ENCODE peak calls at places on chromosomes 5 and 9, in seven cellular contexts. A is C1 segment of cervical spinal cord; K is bronchial epithelial cell; G is activated CD4-positive, alpha-beta T cell treated with anti-CD3 and anti-CD28 coated beads for 36 hours; X is NCI-H2107; I is adipocyte; E is GM06990. Y is an unnamed sample.

GRCh38 chr9:96217358-96217755 is 84.6 kb downstream of the HSD17B3 start:
- DNase-seq in A (no peak), K (no peak), G (no peak), X (no peak), I (no peak), E (no peak), Y (no peak)

GRCh38 chr9:137064027-137064879 is 6.1 kb downstream of the SAPCD2 start:
- DNase-seq in A (no peak), K (no peak), G (peak), X (no peak), I (peak), E (peak), Y (peak)

GRCh38 chr5:23014251-23014650 is 161.1 kb upstream of the CDH12 start:
- DNase-seq in A (no peak), K (no peak), G (no peak), X (no peak), I (no peak), E (no peak), Y (no peak)

GRCh38 chr5:55897905-55898304 is 46.7 kb downstream of the IL31RA start:
- DNase-seq in A (no peak), K (peak), G (peak), X (no peak), I (peak), E (no peak), Y (peak)

GRCh38 chr5:141392429-141393198 is at the start of gene PCDHGA8:
- DNase-seq in A (no peak), K (no peak), G (no peak), X (no peak), I (no peak), E (no peak), Y (no peak)

GRCh38 chr9:133691659-133692363 is 46.3 kb downstream of the SARDH start:
- DNase-seq in A (no peak), K (peak), G (peak), X (no peak), I (peak), E (no peak), Y (peak)

GRCh38 chr5:27020965-27021364 is 17.4 kb downstream of the CDH9 start:
- DNase-seq in A (no peak), K (peak), G (no peak), X (no peak), I (peak), E (no peak), Y (no peak)

GRCh38 chr9:123615381-123615780 is 259.4 kb downstream of the CRB2 start:
- DNase-seq in A (no peak), K (no peak), G (peak), X (peak), I (no peak), E (no peak), Y (no peak)

GRCh38 chr9:16154570-16155078 is 601.8 kb downstream of the CCDC171 start:
- DNase-seq in A (no peak), K (peak), G (peak), X (no peak), I (no peak), E (peak), Y (peak)

GRCh38 chr9:116115731-116116353 is 37.7 kb upstream of the PAPPA start:
- DNase-seq in A (no peak), K (no peak), G (no peak), X (no peak), I (peak), E (no peak), Y (no peak)

GRCh38 chr9:126348911-126349550 is 22.4 kb downstream of the MVB12B start:
- DNase-seq in A (no peak), K (no peak), G (no peak), X (no peak), I (no peak), E (no peak), Y (no peak)

GRCh38 chr5:16916262-16916878 is 19.7 kb downstream of the MYO10 start:
- DNase-seq in A (no peak), K (peak), G (no peak), X (no peak), I (peak), E (no peak), Y (no peak)

GRCh38 chr5:172940242-172941066 is 18.8 kb upstream of the RPL26L1 start:
- DNase-seq in A (no peak), K (no peak), G (no peak), X (no peak), I (no peak), E (no peak), Y (no peak)

GRCh38 chr5:153907170-153907775 is 131.4 kb downstream of the FAM114A2 start:
- DNase-seq in A (no peak), K (no peak), G (no peak), X (no peak), I (no peak), E (no peak), Y (no peak)

GRCh38 chr5:1824903-1825841 is 24.0 kb downstream of the NDUFS6 start:
- DNase-seq in A (no peak), K (no peak), G (no peak), X (no peak), I (no peak), E (no peak), Y (no peak)

GRCh38 chr5:140877262-140877581 is 2.1 kb downstream of the PCDHA12 start:
- DNase-seq in A (no peak), K (no peak), G (no peak), X (no peak), I (no peak), E (no peak), Y (no peak)

GRCh38 chr9:127942152-127943010 is 4.7 kb upstream of the DPM2 start:
- DNase-seq in A (no peak), K (no peak), G (peak), X (no peak), I (peak), E (no peak), Y (peak)

GRCh38 chr5:72817076-72817476 is 615 bp downstream of the TNPO1 start:
- DNase-seq in A (no peak), K (peak), G (peak), X (no peak), I (peak), E (no peak), Y (peak)

GRCh38 chr9:93126151-93126781 is 7.8 kb downstream of the NINJ1 start:
- DNase-seq in A (no peak), K (no peak), G (no peak), X (no peak), I (no peak), E (peak), Y (no peak)

GRCh38 chr9:135906291-135907005 is 898 bp downstream of the CAMSAP1 start:
- DNase-seq in A (no peak), K (peak), G (peak), X (no peak), I (peak), E (no peak), Y (peak)

GRCh38 chr9:22650145-22650544 is 203.5 kb downstream of the DMRTA1 start:
- DNase-seq in A (no peak), K (no peak), G (no peak), X (no peak), I (peak), E (no peak), Y (no peak)

GRCh38 chr5:148403344-148403743 is 19.6 kb downstream of the FBXO38 start:
- DNase-seq in A (no peak), K (no peak), G (no peak), X (no peak), I (no peak), E (peak), Y (no peak)

GRCh38 chr9:17862081-17862480 is 283.2 kb downstream of the SH3GL2 start:
- DNase-seq in A (no peak), K (no peak), G (no peak), X (no peak), I (no peak), E (no peak), Y (no peak)

GRCh38 chr5:169651526-169651925 is 14.5 kb downstream of the DOCK2 start:
- DNase-seq in A (no peak), K (no peak), G (no peak), X (no peak), I (no peak), E (peak), Y (no peak)

GRCh38 chr9:105421154-105421553 is 26.7 kb upstream of the FSD1L start:
- DNase-seq in A (no peak), K (no peak), G (no peak), X (no peak), I (no peak), E (no peak), Y (no peak)

GRCh38 chr5:40497573-40497972 is 182.1 kb upstream of the PTGER4 start:
- DNase-seq in A (no peak), K (peak), G (no peak), X (no peak), I (no peak), E (no peak), Y (no peak)

Y was measured in activated CD4-positive, alpha-beta memory T cell treated with anti-CD3 and anti-CD28 coated beads for 36 hours.